ENCODE peak calls at places on chromosomes 11 and 22, in five cellular contexts. F is NCI-H526 treated with DMSO at 0.1 percent for 48 hours; A is stimulated activated naive CD4-positive, alpha-beta T cell; O is ACHN; Y is left lung. P is an unnamed sample.
A peak's percentile ranks its signal among the peaks of the same experiment; 100 is the strongest.

GRCh38 chr22:39110631-39111561 is 13.9 kb downstream of the APOBEC3H start:
- DNase-seq in F (no peak), A (no peak), O (no peak), Y (no peak), P (no peak)

GRCh38 chr11:57277845-57278720 is 41.0 kb upstream of the APLNR start:
- DNase-seq in F (peak; percentile 80), A (no peak), O (peak; percentile 76), Y (peak; percentile 39), P (peak; percentile 86)

GRCh38 chr11:128411812-128412211 is 175.5 kb downstream of the ETS1 start:
- DNase-seq in F (no peak), A (no peak), O (no peak), Y (no peak), P (no peak)

GRCh38 chr11:33999393-33999792 is 52.1 kb upstream of the CAPRIN1 start:
- DNase-seq in F (no peak), A (no peak), O (no peak), Y (no peak), P (no peak)

GRCh38 chr11:87926250-87926970 is 248.8 kb downstream of the RAB38 start:
- DNase-seq in F (no peak), A (no peak), O (peak; percentile 57), Y (no peak), P (peak; percentile 37)

GRCh38 chr11:117819096-117820040 is 5.2 kb downstream of the FXYD2 start:
- DNase-seq in F (peak; percentile 91), A (no peak), O (peak; percentile 82), Y (peak; percentile 62), P (peak; percentile 85)

GRCh38 chr11:134413334-134414035 is 1.4 kb upstream of the B3GAT1 start:
- DNase-seq in F (no peak), A (no peak), O (no peak), Y (no peak), P (no peak)

GRCh38 chr11:66891849-66892660 is 35.2 kb downstream of the LRFN4 start:
- DNase-seq in F (no peak), A (no peak), O (peak; percentile 82), Y (no peak), P (peak; percentile 51)

GRCh38 chr11:100930185-100930778 is 199.3 kb downstream of the PGR start:
- DNase-seq in F (peak; percentile 66), A (no peak), O (peak; percentile 67), Y (no peak), P (peak; percentile 68)

GRCh38 chr11:109015283-109015682 is 350.4 kb downstream of the DDX10 start:
- DNase-seq in F (no peak), A (no peak), O (peak; percentile 5), Y (no peak), P (no peak)

GRCh38 chr22:48693377-48694135 is 1134.1 kb downstream of the BRD1 start:
- DNase-seq in F (no peak), A (no peak), O (no peak), Y (peak; percentile 65), P (no peak)

GRCh38 chr11:20397281-20397680 is 9.8 kb downstream of the PRMT3 start:
- DNase-seq in F (peak; percentile 49), A (no peak), O (peak; percentile 64), Y (no peak), P (peak; percentile 75)

GRCh38 chr11:61079416-61080150 is 22.7 kb upstream of the CD5 start:
- DNase-seq in F (no peak), A (peak; percentile 36), O (no peak), Y (no peak), P (no peak)

GRCh38 chr11:21969841-21970240 is 223.0 kb upstream of the ANO5 start:
- DNase-seq in F (no peak), A (no peak), O (no peak), Y (no peak), P (no peak)

GRCh38 chr11:119316729-119317591 is at the start of gene MCAM:
- DNase-seq in F (peak; percentile 54), A (peak; percentile 13), O (peak; percentile 39), Y (peak; percentile 83), P (peak; percentile 45)

GRCh38 chr11:6602096-6602940 is 1.1 kb downstream of the RRP8 start:
- DNase-seq in F (no peak), A (no peak), O (no peak), Y (no peak), P (no peak)

GRCh38 chr11:119091083-119091650 is 6.5 kb downstream of the HMBS start:
- DNase-seq in F (no peak), A (no peak), O (no peak), Y (no peak), P (no peak)

GRCh38 chr11:93236741-93237675 is 39.2 kb upstream of the SLC36A4 start:
- DNase-seq in F (peak; percentile 73), A (no peak), O (peak; percentile 38), Y (no peak), P (peak; percentile 61)

GRCh38 chr11:15697437-15698236 is 582.9 kb downstream of the INSC start:
- DNase-seq in F (no peak), A (no peak), O (no peak), Y (no peak), P (no peak)

GRCh38 chr11:26580929-26581328 is 8.9 kb upstream of the MUC15 start:
- DNase-seq in F (no peak), A (no peak), O (no peak), Y (no peak), P (no peak)

GRCh38 chr11:111935331-111936044 is 1.7 kb upstream of the DIXDC1 start:
- DNase-seq in F (no peak), A (no peak), O (no peak), Y (no peak), P (no peak)

GRCh38 chr11:100867601-100868000 is 180.5 kb downstream of the ARHGAP42 start:
- DNase-seq in F (no peak), A (no peak), O (no peak), Y (no peak), P (no peak)

GRCh38 chr11:83725718-83726117 is 439.6 kb upstream of the CCDC90B start:
- DNase-seq in F (peak; percentile 83), A (no peak), O (no peak), Y (no peak), P (no peak)

GRCh38 chr11:80815752-80816453 is 1375.1 kb upstream of the TENM4 start:
- DNase-seq in F (no peak), A (no peak), O (peak; percentile 28), Y (no peak), P (no peak)

GRCh38 chr11:78190871-78191538 is 2.3 kb downstream of the USP35 start:
- DNase-seq in F (no peak), A (no peak), O (no peak), Y (no peak), P (no peak)

GRCh38 chr11:11738370-11738769 is 103.4 kb upstream of the USP47 start:
- DNase-seq in F (no peak), A (no peak), O (no peak), Y (no peak), P (no peak)

GRCh38 chr11:129800655-129801054 is 15.0 kb upstream of the TMEM45B start:
- DNase-seq in F (no peak), A (no peak), O (no peak), Y (no peak), P (no peak)

GRCh38 chr22:32764330-32765116 is 37.0 kb upstream of the TIMP3 start:
- DNase-seq in F (no peak), A (no peak), O (no peak), Y (no peak), P (no peak)

GRCh38 chr22:48393041-48393370 is 1434.7 kb downstream of the BRD1 start:
- DNase-seq in F (no peak), A (no peak), O (no peak), Y (no peak), P (no peak)

GRCh38 chr11:15837901-15838489 is 518.4 kb downstream of the SOX6 start:
- DNase-seq in F (no peak), A (no peak), O (no peak), Y (no peak), P (no peak)

GRCh38 chr22:27773236-27773550 is 28.4 kb downstream of the MN1 start:
- DNase-seq in F (no peak), A (no peak), O (no peak), Y (no peak), P (no peak)

GRCh38 chr22:19889951-19890350 is 35.3 kb upstream of the GNB1L start:
- DNase-seq in F (no peak), A (peak; percentile 34), O (no peak), Y (peak; percentile 71), P (no peak)

GRCh38 chr11:67409261-67409666 is 5.4 kb downstream of the TBC1D10C start:
- DNase-seq in F (no peak), A (peak; percentile 43), O (no peak), Y (peak; percentile 81), P (no peak)

GRCh38 chr22:17774206-17774927 is at the start of gene BID:
- DNase-seq in F (no peak), A (peak; percentile 17), O (peak; percentile 49), Y (peak; percentile 96), P (no peak)

GRCh38 chr11:116079580-116079979 is 575.4 kb upstream of the CADM1 start:
- DNase-seq in F (no peak), A (no peak), O (no peak), Y (no peak), P (no peak)